ENCODE peak calls at places on chromosomes 11 and 22, in five cellular contexts. P is CD4-positive, CD25-positive, alpha-beta regulatory T cell; V is EH; M is GM06990; J is activated CD8-positive, alpha-beta memory T cell treated with anti-CD3 and anti-CD28 coated beads for 1 hour. U is an unnamed sample.

GRCh38 chr11:113184498-113184897 is 129.9 kb upstream of the TTC12 start:
- DNase-seq in V (peak), P (no peak), J (no peak), M (no peak), U (peak)

GRCh38 chr22:37639070-37639760 is at the start of gene SH3BP1:
- DNase-seq in P (peak), M (peak), V (peak), J (peak), U (no peak)

GRCh38 chr11:11598243-11598642 is 23.6 kb downstream of the GALNT18 start:
- DNase-seq in J (no peak), P (no peak), V (no peak), M (no peak), U (no peak)

GRCh38 chr22:32409977-32410376 is 2.1 kb downstream of the RTCB start:
- DNase-seq in V (no peak), P (no peak), M (no peak), J (no peak), U (no peak)

GRCh38 chr11:29432719-29433325 is 584.0 kb downstream of the KCNA4 start:
- DNase-seq in V (peak), M (no peak), J (no peak), P (no peak), U (no peak)

GRCh38 chr11:60792521-60792920 is 7.4 kb downstream of the MS4A10 start:
- DNase-seq in M (no peak), J (no peak), V (no peak), P (no peak), U (no peak)

GRCh38 chr11:57978686-57979531 is 44.8 kb upstream of the OR9Q1 start:
- DNase-seq in M (no peak), J (no peak), V (no peak), P (no peak), U (peak)

GRCh38 chr11:83661491-83662350 is 375.6 kb upstream of the CCDC90B start:
- DNase-seq in V (no peak), M (no peak), J (no peak), P (no peak), U (no peak)

GRCh38 chr11:103749158-103749557 is 287.3 kb upstream of the DDI1 start:
- DNase-seq in V (peak), M (no peak), P (no peak), J (no peak), U (peak)

GRCh38 chr11:61480936-61481335 is 27.6 kb upstream of the LRRC10B start:
- DNase-seq in J (no peak), P (no peak), V (peak), M (no peak), U (no peak)

GRCh38 chr11:126917531-126918204 is 82.9 kb downstream of the KIRREL3 start:
- DNase-seq in V (peak), M (peak), J (no peak), P (no peak), U (peak)

GRCh38 chr22:48979482-48979881 is 848.2 kb downstream of the BRD1 start:
- DNase-seq in J (no peak), V (no peak), P (no peak), M (no peak), U (no peak)

GRCh38 chr11:59199546-59200420 is 12.9 kb downstream of the MPEG1 start:
- DNase-seq in M (peak), P (no peak), J (no peak), V (no peak), U (no peak)

GRCh38 chr22:26471522-26471921 is 12.1 kb downstream of the HPS4 start:
- DNase-seq in V (peak), M (no peak), J (no peak), P (no peak), U (peak)

GRCh38 chr11:63641727-63642126 is 27.5 kb upstream of the PLAAT3 start:
- DNase-seq in V (peak), M (no peak), P (no peak), J (no peak), U (peak)

GRCh38 chr11:104624021-104624420 is 274.2 kb downstream of the CASP12 start:
- DNase-seq in P (no peak), J (no peak), M (no peak), V (no peak), U (no peak)

U was measured in astrocyte.